ENCODE peak calls at places on chromosomes 2 and 18, in eight cellular contexts. Z is coronary artery, N is body of pancreas, W is left ventricle myocardium inferior, D is RWPE1, E is adrenal gland, J is fibroblast of pulmonary artery, X is suprapubic skin. A is an unnamed sample.

GRCh38 chr2:76564734-76565133 is 854.0 kb upstream of the GCFC2 start:
- DNase-seq in Z (no peak), N (no peak), W (no peak), D (no peak), E (no peak), J (no peak), X (no peak), A (no peak)

GRCh38 chr18:48693625-48694262 is 154.9 kb downstream of the CTIF start:
- DNase-seq in Z (no peak), N (no peak), W (no peak), D (no peak), E (no peak), J (peak; percentile 55), X (no peak), A (no peak)

GRCh38 chr2:173761603-173762119 is 203.5 kb downstream of the SP3 start:
- DNase-seq in Z (no peak), N (no peak), W (no peak), D (no peak), E (no peak), J (no peak), X (no peak), A (no peak)

GRCh38 chr18:58176915-58177717 is 133.1 kb downstream of the NEDD4L start:
- DNase-seq in Z (no peak), N (no peak), W (no peak), D (peak; percentile 35), E (no peak), J (peak; percentile 94), X (peak; percentile 55), A (no peak)

GRCh38 chr2:174985624-174986023 is 19.6 kb downstream of the CHN1 start:
- DNase-seq in Z (no peak), N (no peak), W (no peak), D (peak; percentile 28), E (no peak), J (peak; percentile 62), X (no peak), A (no peak)

GRCh38 chr18:59537581-59537980 is 159.6 kb downstream of the CCBE1 start:
- DNase-seq in Z (no peak), N (no peak), W (no peak), D (no peak), E (no peak), J (no peak), X (no peak), A (no peak)

GRCh38 chr2:54329482-54330225 is 73.6 kb upstream of the TSPYL6 start:
- DNase-seq in Z (no peak), N (no peak), W (no peak), D (no peak), E (no peak), J (peak; percentile 67), X (no peak), A (no peak)

GRCh38 chr18:56461151-56461550 is 177.2 kb downstream of the TXNL1 start:
- DNase-seq in Z (no peak), N (no peak), W (no peak), D (no peak), E (no peak), J (no peak), X (no peak), A (no peak)

GRCh38 chr2:109410021-109410815 is 203.5 kb downstream of the SEPTIN10 start:
- DNase-seq in Z (no peak), N (no peak), W (no peak), D (no peak), E (no peak), J (no peak), X (no peak), A (no peak)

GRCh38 chr18:26383454-26384270 is 157.4 kb downstream of the TAF4B start:
- DNase-seq in Z (no peak), N (no peak), W (no peak), D (peak; percentile 36), E (no peak), J (peak; percentile 79), X (no peak), A (no peak)

GRCh38 chr2:150228936-150229335 is 258.5 kb downstream of the RND3 start:
- DNase-seq in Z (no peak), N (no peak), W (no peak), D (no peak), E (no peak), J (no peak), X (no peak), A (no peak)

GRCh38 chr18:59927246-59927825 is 27.5 kb downstream of the PMAIP1 start:
- DNase-seq in Z (no peak), N (no peak), W (no peak), D (no peak), E (no peak), J (peak; percentile 65), X (no peak), A (no peak)

GRCh38 chr2:56001992-56002391 is 78.4 kb upstream of the EFEMP1 start:
- DNase-seq in Z (no peak), N (no peak), W (no peak), D (no peak), E (no peak), J (peak; percentile 58), X (no peak), A (no peak)

GRCh38 chr2:62424899-62425298 is 81.1 kb downstream of the TMEM17 start:
- DNase-seq in Z (no peak), N (no peak), W (no peak), D (peak; percentile 38), E (no peak), J (no peak), X (no peak), A (peak; percentile 67)

GRCh38 chr2:62426005-62426912 is 79.7 kb downstream of the TMEM17 start:
- DNase-seq in Z (no peak), N (no peak), W (no peak), D (no peak), E (no peak), J (no peak), X (peak; percentile 43), A (peak; percentile 76)

GRCh38 chr2:62427146-62427545 is 78.8 kb downstream of the TMEM17 start:
- DNase-seq in Z (no peak), N (no peak), W (no peak), D (no peak), E (no peak), J (no peak), X (peak; percentile 24), A (peak; percentile 64)

GRCh38 chr2:62423883-62424458 is 82.0 kb downstream of the TMEM17 start:
- DNase-seq in Z (no peak), N (no peak), W (no peak), D (no peak), E (no peak), J (peak; percentile 28), X (no peak), A (peak; percentile 67)

DNA sequence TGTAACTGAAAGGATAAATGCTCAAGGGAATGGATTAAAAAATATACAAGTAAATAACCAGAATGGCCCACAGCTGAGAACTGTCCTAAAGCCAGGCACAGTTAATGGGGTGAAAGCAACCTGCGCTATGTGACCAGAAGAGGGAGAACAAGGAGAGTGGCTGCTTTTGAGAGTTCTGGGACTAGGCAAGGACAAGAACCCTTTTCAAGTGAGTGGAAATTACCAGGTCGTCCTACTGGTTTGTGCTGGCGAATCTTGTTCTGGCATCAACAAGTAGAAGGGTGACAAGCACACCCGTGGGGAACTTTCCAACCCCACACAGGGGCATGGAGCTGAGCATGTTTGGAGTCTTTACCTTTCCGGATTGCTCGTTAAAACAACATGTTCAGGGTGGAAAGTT is 82.8 kb downstream of the TMEM17 start:
- DNase-seq in Z (no peak), N (no peak), W (no peak), D (no peak), E (no peak), J (peak; percentile 10), X (no peak), A (peak; percentile 64)
- TF ChIP-seq CTCF in Z (no peak), N (no peak), W (no peak), D (no peak), E (no peak), J (peak; percentile 29), X (no peak), A (peak; percentile 7)

GRCh38 chr2:143075711-143076110 is 53.5 kb upstream of the ARHGAP15 start:
- DNase-seq in Z (no peak), N (no peak), W (no peak), D (no peak), E (no peak), J (no peak), X (no peak), A (no peak)

GRCh38 chr2:143081616-143082015 is 47.6 kb upstream of the ARHGAP15 start:
- DNase-seq in Z (no peak), N (no peak), W (no peak), D (no peak), E (no peak), J (no peak), X (no peak), A (no peak)

GRCh38 chr2:143083636-143084035 is 45.6 kb upstream of the ARHGAP15 start:
- DNase-seq in Z (no peak), N (no peak), W (no peak), D (peak; percentile 42), E (no peak), J (peak; percentile 84), X (no peak), A (no peak)

DNA sequence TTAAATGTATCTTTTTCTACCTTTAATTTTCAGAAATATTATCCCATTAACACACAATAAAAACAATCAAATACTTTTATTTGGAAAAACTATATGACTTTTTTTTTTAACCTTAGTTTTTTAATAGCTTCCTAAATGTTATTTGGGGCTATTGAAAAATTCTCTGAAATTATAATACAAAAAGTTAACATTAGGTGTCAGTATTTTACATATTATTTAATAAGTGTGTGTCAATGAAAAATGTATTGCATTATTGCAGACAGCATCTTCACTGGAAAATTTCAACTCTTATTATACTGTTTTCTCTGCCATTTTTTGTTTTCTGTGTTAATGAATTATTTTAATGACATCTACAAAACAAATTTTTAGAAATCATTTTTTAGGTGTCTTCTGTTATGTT is 51.1 kb upstream of the ARHGAP15 start:
- DNase-seq in Z (no peak), N (no peak), W (no peak), D (no peak), E (no peak), J (no peak), X (no peak), A (no peak)
- TF ChIP-seq CTCF in Z (no peak), N (no peak), W (no peak), D (no peak), E (no peak), J (no peak), X (no peak), A (peak; percentile 22)

DNA sequence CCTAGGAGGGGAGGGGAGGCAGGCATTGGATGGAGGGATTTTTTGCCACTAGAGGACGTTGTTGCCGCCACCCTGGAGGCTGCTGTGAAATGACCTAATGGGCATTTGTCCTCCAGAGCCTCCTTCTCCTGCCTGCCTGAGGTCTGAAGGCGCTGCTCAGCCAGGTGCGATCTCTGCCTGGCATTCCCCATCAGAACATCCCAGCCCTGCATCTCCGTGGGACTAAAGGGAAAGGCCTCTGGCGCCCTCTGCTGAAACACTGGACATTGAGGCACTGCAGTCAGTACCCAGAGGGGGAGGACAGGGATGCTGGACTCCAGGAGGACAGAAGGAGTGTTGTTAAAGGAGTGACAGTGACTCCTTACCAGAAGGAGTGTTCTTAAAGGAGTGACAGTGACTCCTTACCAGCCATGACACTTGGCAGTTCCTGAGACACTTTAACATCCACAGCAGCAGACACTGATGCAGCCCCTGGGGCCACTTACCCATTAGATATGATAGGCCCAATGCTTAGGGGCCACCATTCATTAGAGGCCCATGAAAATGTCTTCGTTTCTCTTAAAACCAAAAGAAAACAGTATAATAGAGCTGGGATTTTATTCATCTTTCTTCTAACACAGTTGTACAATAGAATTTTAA is 17.0 kb downstream of the THNSL2 start:
- DNase-seq in Z (no peak), N (peak; percentile 60), W (peak; percentile 61), D (peak; percentile 54), E (peak; percentile 53), J (peak; percentile 51), X (no peak), A (no peak)
- TF ChIP-seq CTCF in Z (peak; percentile 27), N (peak; percentile 40), W (peak; percentile 77), D (peak; percentile 44), E (peak; percentile 47), J (peak; percentile 67), X (no peak), A (peak; percentile 58)

GRCh38 chr18:63741769-63742168 is 33.4 kb upstream of the SERPINB7 start:
- DNase-seq in Z (no peak), N (no peak), W (no peak), D (peak; percentile 11), E (no peak), J (peak; percentile 12), X (no peak), A (no peak)
- TF ChIP-seq CTCF in Z (no peak), N (no peak), W (no peak), D (peak; percentile 68), E (no peak), J (peak; percentile 11), X (no peak), A (peak; percentile 41)

A was measured in osteocyte.